ENCODE peak calls at places on chromosomes 1 and 21, in eight cellular contexts. One of them, this sample, is unnamed.

GRCh38 chr1:110196917-110197782 is 13.0 kb upstream of the KCNC4 start:
- DNase-seq in HepG2: peak
- DNase-seq in SK-N-SH: peak
- DNase-seq in K562: peak
- DNase-seq in GM12878: no peak
- DNase-seq in HCT116: peak
- DNase-seq in H1: peak
- DNase-seq in endothelial cell of umbilical vein: peak
- DNase-seq in this sample: peak

GRCh38 chr1:72178266-72178665 is 104.1 kb downstream of the NEGR1 start:
- DNase-seq in HCT116: no peak
- DNase-seq in endothelial cell of umbilical vein: no peak
- DNase-seq in SK-N-SH: no peak
- DNase-seq in H1: no peak
- DNase-seq in K562: no peak
- DNase-seq in HepG2: no peak
- DNase-seq in GM12878: no peak
- DNase-seq in this sample: no peak

GRCh38 chr1:66351913-66352312 is 182.0 kb upstream of the SGIP1 start:
- DNase-seq in GM12878: no peak
- DNase-seq in H1: no peak
- DNase-seq in K562: no peak
- DNase-seq in SK-N-SH: no peak
- DNase-seq in HCT116: no peak
- DNase-seq in HepG2: no peak
- DNase-seq in endothelial cell of umbilical vein: no peak
- DNase-seq in this sample: peak

GRCh38 chr1:86377341-86377740 is 18.8 kb downstream of the ODF2L start:
- DNase-seq in K562: no peak
- DNase-seq in HepG2: no peak
- DNase-seq in HCT116: no peak
- DNase-seq in endothelial cell of umbilical vein: no peak
- DNase-seq in H1: no peak
- DNase-seq in GM12878: no peak
- DNase-seq in SK-N-SH: no peak
- DNase-seq in this sample: no peak

GRCh38 chr1:202571719-202572339 is 138.4 kb downstream of the SYT2 start:
- DNase-seq in SK-N-SH: no peak
- DNase-seq in HepG2: peak
- DNase-seq in HCT116: peak
- DNase-seq in K562: peak
- DNase-seq in GM12878: no peak
- DNase-seq in H1: no peak
- DNase-seq in endothelial cell of umbilical vein: peak
- DNase-seq in this sample: peak

GRCh38 chr1:156154317-156154749 is 948 bp downstream of the SEMA4A start:
- DNase-seq in K562: no peak
- DNase-seq in endothelial cell of umbilical vein: no peak
- DNase-seq in GM12878: peak
- DNase-seq in SK-N-SH: no peak
- DNase-seq in HCT116: no peak
- DNase-seq in HepG2: no peak
- DNase-seq in H1: no peak
- DNase-seq in this sample: no peak

GRCh38 chr1:230868736-230869385 is 540 bp upstream of the C1orf198 start:
- DNase-seq in K562: no peak
- DNase-seq in GM12878: no peak
- DNase-seq in SK-N-SH: no peak
- DNase-seq in HepG2: peak
- DNase-seq in H1: peak
- DNase-seq in endothelial cell of umbilical vein: peak
- DNase-seq in HCT116: peak
- DNase-seq in this sample: peak

GRCh38 chr1:229093546-229094336 is 177.2 kb upstream of the RAB4A start:
- DNase-seq in endothelial cell of umbilical vein: no peak
- DNase-seq in GM12878: no peak
- DNase-seq in H1: no peak
- DNase-seq in K562: no peak
- DNase-seq in HCT116: peak
- DNase-seq in HepG2: no peak
- DNase-seq in SK-N-SH: no peak
- DNase-seq in this sample: peak

GRCh38 chr21:39604951-39605350 is 7.8 kb upstream of the B3GALT5 start:
- DNase-seq in endothelial cell of umbilical vein: no peak
- DNase-seq in GM12878: no peak
- DNase-seq in SK-N-SH: no peak
- DNase-seq in HCT116: no peak
- DNase-seq in H1: no peak
- DNase-seq in K562: no peak
- DNase-seq in HepG2: no peak
- DNase-seq in this sample: no peak

GRCh38 chr1:160830321-160831153 is 32.1 kb downstream of the CD244 start:
- DNase-seq in K562: peak
- DNase-seq in HCT116: peak
- DNase-seq in SK-N-SH: peak
- DNase-seq in endothelial cell of umbilical vein: peak
- DNase-seq in HepG2: peak
- DNase-seq in H1: peak
- DNase-seq in GM12878: no peak
- DNase-seq in this sample: peak

GRCh38 chr21:45253180-45253579 is 34.5 kb downstream of the POFUT2 start:
- DNase-seq in GM12878: no peak
- DNase-seq in HepG2: no peak
- DNase-seq in K562: no peak
- DNase-seq in SK-N-SH: no peak
- DNase-seq in HCT116: no peak
- DNase-seq in H1: peak
- DNase-seq in endothelial cell of umbilical vein: peak
- DNase-seq in this sample: no peak

GRCh38 chr1:153793261-153793972 is 18.2 kb downstream of the SLC27A3 start:
- DNase-seq in K562: no peak
- DNase-seq in HCT116: no peak
- DNase-seq in GM12878: no peak
- DNase-seq in endothelial cell of umbilical vein: no peak
- DNase-seq in H1: peak
- DNase-seq in SK-N-SH: no peak
- DNase-seq in HepG2: no peak
- DNase-seq in this sample: peak

GRCh38 chr21:29144736-29145353 is 14.4 kb downstream of the MAP3K7CL start:
- DNase-seq in HepG2: no peak
- DNase-seq in SK-N-SH: no peak
- DNase-seq in H1: no peak
- DNase-seq in endothelial cell of umbilical vein: no peak
- DNase-seq in HCT116: no peak
- DNase-seq in GM12878: no peak
- DNase-seq in K562: no peak
- DNase-seq in this sample: no peak

GRCh38 chr1:21669287-21670058 is at the start of gene RAP1GAP:
- DNase-seq in SK-N-SH: peak
- DNase-seq in endothelial cell of umbilical vein: peak
- DNase-seq in K562: peak
- DNase-seq in GM12878: no peak
- DNase-seq in H1: no peak
- DNase-seq in HCT116: no peak
- DNase-seq in HepG2: peak
- DNase-seq in this sample: peak

GRCh38 chr1:183291802-183292515 is 105.9 kb downstream of the LAMC2 start:
- DNase-seq in H1: peak
- DNase-seq in endothelial cell of umbilical vein: peak
- DNase-seq in K562: no peak
- DNase-seq in SK-N-SH: no peak
- DNase-seq in HepG2: no peak
- DNase-seq in GM12878: no peak
- DNase-seq in HCT116: no peak
- DNase-seq in this sample: peak

GRCh38 chr1:48688102-48688760 is 88.5 kb downstream of the BEND5 start:
- DNase-seq in K562: peak
- DNase-seq in GM12878: no peak
- DNase-seq in endothelial cell of umbilical vein: no peak
- DNase-seq in HCT116: peak
- DNase-seq in H1: no peak
- DNase-seq in SK-N-SH: peak
- DNase-seq in HepG2: no peak
- DNase-seq in this sample: peak

GRCh38 chr21:41289431-41289830 is 27.2 kb upstream of the FAM3B start:
- DNase-seq in H1: peak
- DNase-seq in K562: no peak
- DNase-seq in SK-N-SH: no peak
- DNase-seq in HCT116: peak
- DNase-seq in HepG2: peak
- DNase-seq in endothelial cell of umbilical vein: no peak
- DNase-seq in GM12878: no peak
- DNase-seq in this sample: peak

GRCh38 chr1:37932759-37933158 is 14.1 kb downstream of the INPP5B start:
- DNase-seq in GM12878: no peak
- DNase-seq in HepG2: no peak
- DNase-seq in K562: peak
- DNase-seq in endothelial cell of umbilical vein: no peak
- DNase-seq in SK-N-SH: no peak
- DNase-seq in HCT116: no peak
- DNase-seq in H1: no peak
- DNase-seq in this sample: no peak

GRCh38 chr1:6499318-6499717 is 7.9 kb upstream of the PLEKHG5 start:
- DNase-seq in HCT116: no peak
- DNase-seq in K562: no peak
- DNase-seq in GM12878: no peak
- DNase-seq in endothelial cell of umbilical vein: no peak
- DNase-seq in HepG2: no peak
- DNase-seq in SK-N-SH: no peak
- DNase-seq in H1: no peak
- DNase-seq in this sample: no peak

GRCh38 chr1:51607676-51608075 is 9.2 kb upstream of the OSBPL9 start:
- DNase-seq in SK-N-SH: no peak
- DNase-seq in K562: no peak
- DNase-seq in endothelial cell of umbilical vein: no peak
- DNase-seq in H1: no peak
- DNase-seq in HCT116: no peak
- DNase-seq in GM12878: no peak
- DNase-seq in HepG2: no peak
- DNase-seq in this sample: no peak

DNA sequence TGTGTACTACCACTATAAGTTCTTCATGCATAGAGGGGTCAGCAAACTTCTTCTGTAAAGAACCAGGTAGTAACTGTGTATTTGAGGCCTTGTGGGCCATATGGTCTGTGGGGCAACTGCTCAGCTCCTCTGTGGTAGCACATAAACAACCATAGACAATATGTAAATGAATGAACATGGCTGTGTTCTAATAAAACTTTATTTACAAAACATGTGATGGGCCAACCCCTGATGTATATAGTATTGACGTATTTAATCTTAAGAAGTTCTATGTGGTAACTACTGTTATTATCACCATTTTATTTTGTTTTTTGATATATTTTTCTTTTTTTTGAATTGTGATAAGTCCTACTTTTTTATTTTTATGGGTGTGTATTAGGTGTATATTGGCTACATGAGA is 15.4 kb downstream of the TRAF5 start:
- DNase-seq in H1: peak
- DNase-seq in K562: no peak
- DNase-seq in HCT116: no peak
- DNase-seq in endothelial cell of umbilical vein: no peak
- DNase-seq in SK-N-SH: no peak
- DNase-seq in GM12878: no peak
- DNase-seq in HepG2: no peak
- DNase-seq in this sample: no peak
- H3K4me3 ChIP-seq in H1: no peak
- H3K4me3 ChIP-seq in K562: no peak
- H3K4me3 ChIP-seq in HCT116: no peak
- H3K4me3 ChIP-seq in endothelial cell of umbilical vein: no peak
- H3K4me3 ChIP-seq in SK-N-SH: no peak
- H3K4me3 ChIP-seq in GM12878: no peak
- H3K4me3 ChIP-seq in HepG2: no peak
- H3K4me3 ChIP-seq in this sample: no peak

DNA sequence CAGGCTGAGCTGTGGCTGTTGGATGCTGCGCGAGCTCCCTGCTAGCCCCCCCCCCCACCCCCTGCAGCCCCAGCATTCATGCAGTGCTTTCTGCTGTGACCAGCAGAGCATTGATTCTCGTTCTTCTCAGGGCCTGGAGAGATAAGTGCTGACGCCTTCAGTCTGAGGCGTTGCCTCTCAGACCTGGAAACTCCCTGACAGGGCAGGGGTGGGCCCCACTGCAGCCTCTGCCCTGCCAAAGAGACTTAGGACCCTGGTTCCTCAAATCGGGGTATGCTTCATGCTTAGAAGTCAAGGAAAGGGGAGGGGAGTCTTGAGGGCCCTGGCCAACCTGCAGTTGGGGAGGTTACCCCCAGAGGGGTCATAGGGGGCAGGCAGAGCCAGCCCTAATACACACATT is 38.5 kb downstream of the PTPRF start:
- DNase-seq in HCT116: no peak
- DNase-seq in GM12878: no peak
- DNase-seq in H1: no peak
- DNase-seq in K562: no peak
- DNase-seq in endothelial cell of umbilical vein: no peak
- DNase-seq in SK-N-SH: no peak
- DNase-seq in HepG2: no peak
- DNase-seq in this sample: no peak
- H3K4me2 ChIP-seq in HCT116: no peak
- H3K4me2 ChIP-seq in GM12878: peak
- H3K4me2 ChIP-seq in H1: no peak
- H3K4me2 ChIP-seq in K562: no peak
- H3K4me2 ChIP-seq in endothelial cell of umbilical vein: no peak
- H3K4me2 ChIP-seq in SK-N-SH: no peak
- H3K4me2 ChIP-seq in HepG2: no peak
- H3K4me2 ChIP-seq in this sample: no peak

GRCh38 chr1:207794861-207795260 is 43.0 kb downstream of the CD46 start:
- DNase-seq in endothelial cell of umbilical vein: peak
- DNase-seq in SK-N-SH: no peak
- DNase-seq in K562: no peak
- DNase-seq in HepG2: no peak
- DNase-seq in HCT116: no peak
- DNase-seq in GM12878: no peak
- DNase-seq in H1: no peak
- DNase-seq in this sample: no peak
- TF ChIP-seq POLR2AphosphoS5 in endothelial cell of umbilical vein: no peak
- TF ChIP-seq POLR2AphosphoS5 in SK-N-SH: no peak
- TF ChIP-seq POLR2AphosphoS5 in K562: no peak
- TF ChIP-seq POLR2AphosphoS5 in HepG2: no peak
- TF ChIP-seq POLR2AphosphoS5 in HCT116: no peak
- TF ChIP-seq POLR2AphosphoS5 in GM12878: no peak
- TF ChIP-seq POLR2AphosphoS5 in H1: no peak
- TF ChIP-seq POLR2AphosphoS5 in this sample: no peak

DNA sequence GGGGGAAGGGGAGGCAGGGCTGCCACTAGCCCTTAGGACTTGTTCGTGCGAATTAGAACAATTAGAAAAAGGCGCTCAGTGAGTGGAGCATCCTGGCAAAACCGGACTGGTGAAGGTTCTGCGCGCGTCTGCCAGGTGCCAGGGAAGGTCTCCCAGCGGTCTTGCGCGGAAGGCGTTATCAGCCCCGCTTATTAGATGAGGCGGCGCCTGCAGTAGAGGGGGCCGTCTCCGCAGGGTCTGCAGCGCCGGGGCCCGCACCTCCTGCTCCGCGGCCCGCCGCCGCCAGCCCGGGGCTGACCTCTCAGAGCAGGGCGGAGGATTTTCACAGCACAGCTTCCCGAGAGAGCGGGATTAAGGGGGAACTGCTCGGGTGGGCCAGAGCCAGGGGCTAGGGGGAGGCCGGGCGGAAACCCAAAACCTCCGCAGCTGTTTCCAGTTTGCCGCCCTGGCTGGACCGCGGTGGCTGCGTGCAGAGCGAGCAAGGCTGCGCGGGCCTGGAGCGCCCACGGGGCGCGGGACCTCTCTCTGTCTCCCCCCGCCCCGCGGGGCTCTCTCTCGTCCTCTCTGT is 155.2 kb downstream of the FOXD2 start:
- DNase-seq in H1: peak
- DNase-seq in GM12878: no peak
- DNase-seq in K562: no peak
- DNase-seq in HCT116: no peak
- DNase-seq in HepG2: no peak
- DNase-seq in SK-N-SH: peak
- DNase-seq in endothelial cell of umbilical vein: no peak
- DNase-seq in this sample: peak
- H3K4me3 ChIP-seq in H1: peak
- H3K4me3 ChIP-seq in GM12878: no peak
- H3K4me3 ChIP-seq in K562: no peak
- H3K4me3 ChIP-seq in HCT116: no peak
- H3K4me3 ChIP-seq in HepG2: no peak
- H3K4me3 ChIP-seq in SK-N-SH: peak
- H3K4me3 ChIP-seq in endothelial cell of umbilical vein: no peak
- H3K4me3 ChIP-seq in this sample: peak

This sample was measured in GM23338.